ENCODE peak calls at places on chromosomes 2 and 18, in ten cellular contexts. J, R, Z, A, X, U, O, W, Q and K are unnamed samples.

GRCh38 chr2:152611458-152612231 is 105.6 kb downstream of the PRPF40A start:
- DNase-seq in R (no peak), U (no peak), X (no peak), Q (peak), W (no peak), A (no peak), J (no peak), Z (peak), O (peak), K (peak)

GRCh38 chr2:9089831-9090230 is 86.3 kb upstream of the MBOAT2 start:
- DNase-seq in Z (no peak), R (no peak), Q (peak), U (no peak), A (no peak), J (no peak), X (no peak), W (no peak), O (no peak), K (no peak)

GRCh38 chr2:150292807-150293206 is 194.7 kb downstream of the RND3 start:
- DNase-seq in A (no peak), X (no peak), J (no peak), R (no peak), Z (no peak), O (no peak), W (no peak), Q (peak), U (no peak), K (no peak)

GRCh38 chr2:241559489-241560180 is 1.1 kb downstream of the BOK start:
- DNase-seq in U (peak), O (no peak), J (peak), R (no peak), W (peak), Z (no peak), A (no peak), Q (peak), X (no peak), K (no peak)

GRCh38 chr2:12113364-12113763 is 366.9 kb downstream of the LPIN1 start:
- DNase-seq in W (no peak), A (no peak), Z (no peak), R (no peak), U (no peak), O (no peak), J (no peak), X (no peak), Q (no peak), K (no peak)

GRCh38 chr2:60527762-60528161 is 25.7 kb downstream of the BCL11A start:
- DNase-seq in O (no peak), R (no peak), Q (no peak), X (no peak), U (no peak), W (no peak), J (no peak), A (no peak), Z (no peak), K (no peak)

GRCh38 chr2:117961201-117961600 is 52.7 kb downstream of the CCDC93 start:
- DNase-seq in X (no peak), J (no peak), R (no peak), O (no peak), W (no peak), U (no peak), A (no peak), Q (no peak), Z (no peak), K (no peak)

GRCh38 chr2:216286616-216287231 is 85.6 kb downstream of the MARCHF4 start:
- DNase-seq in U (no peak), R (no peak), Z (no peak), Q (peak), O (no peak), W (no peak), J (no peak), A (no peak), X (no peak), K (no peak)

GRCh38 chr2:20217041-20217970 is 7.6 kb downstream of the SDC1 start:
- DNase-seq in X (no peak), U (no peak), J (peak), Z (no peak), W (no peak), O (no peak), R (no peak), A (no peak), Q (no peak), K (no peak)

GRCh38 chr2:134245340-134245984 is 8.4 kb upstream of the MGAT5 start:
- DNase-seq in O (no peak), Z (no peak), A (peak), W (peak), U (peak), Q (peak), R (peak), X (no peak), J (peak), K (peak)

GRCh38 chr2:25912851-25913695 is 34.8 kb upstream of the ASXL2 start:
- DNase-seq in R (no peak), X (no peak), O (no peak), Q (peak), W (no peak), J (no peak), A (no peak), Z (peak), U (peak), K (no peak)

GRCh38 chr2:17578466-17578928 is 38.0 kb downstream of the VSNL1 start:
- DNase-seq in U (no peak), Q (no peak), X (no peak), R (no peak), W (no peak), J (no peak), O (no peak), Z (no peak), A (no peak), K (no peak)

GRCh38 chr2:4763009-4763408 is 929.2 kb upstream of the SOX11 start:
- DNase-seq in Q (no peak), A (peak), U (peak), J (no peak), X (no peak), O (no peak), R (no peak), W (no peak), Z (no peak), K (no peak)

GRCh38 chr2:144707927-144708326 is 188.0 kb upstream of the ZEB2 start:
- DNase-seq in Z (no peak), X (no peak), Q (peak), W (no peak), A (no peak), O (no peak), U (no peak), J (no peak), R (no peak), K (no peak)

GRCh38 chr18:47729356-47729755 is 201.1 kb downstream of the SMAD2 start:
- DNase-seq in J (no peak), O (no peak), U (no peak), Q (no peak), X (no peak), R (no peak), A (no peak), W (no peak), Z (no peak), K (no peak)

GRCh38 chr2:222848862-222849261 is 12.0 kb upstream of the ACSL3 start:
- DNase-seq in R (no peak), J (no peak), X (no peak), U (no peak), Z (no peak), O (no peak), A (no peak), W (no peak), Q (no peak), K (no peak)

GRCh38 chr2:241111443-241111810 is 9.3 kb upstream of the MTERF4 start:
- DNase-seq in X (no peak), J (no peak), O (no peak), U (no peak), R (no peak), Q (no peak), Z (no peak), W (no peak), A (no peak), K (no peak)

GRCh38 chr2:235055891-235056516 is 104.2 kb downstream of the SH3BP4 start:
- DNase-seq in Q (peak), X (no peak), O (no peak), A (no peak), U (peak), R (no peak), J (no peak), Z (no peak), W (peak), K (no peak)

GRCh38 chr18:48725596-48725995 is 186.8 kb downstream of the CTIF start:
- DNase-seq in J (no peak), X (no peak), A (no peak), Q (no peak), Z (no peak), R (no peak), W (no peak), O (no peak), U (no peak), K (no peak)

GRCh38 chr18:1438458-1438910 is 533.8 kb downstream of the ADCYAP1 start:
- DNase-seq in X (no peak), Z (no peak), W (no peak), R (no peak), A (no peak), U (no peak), Q (no peak), O (no peak), J (no peak), K (no peak)

GRCh38 chr2:88036162-88036561 is 19.4 kb downstream of the KRCC1 start:
- DNase-seq in W (no peak), X (no peak), Q (no peak), Z (no peak), A (no peak), J (no peak), O (no peak), U (no peak), R (no peak), K (no peak)

GRCh38 chr2:111194835-111195621 is 74.3 kb downstream of the BCL2L11 start:
- DNase-seq in Z (no peak), X (no peak), A (no peak), Q (no peak), J (no peak), W (no peak), O (no peak), R (no peak), U (peak), K (no peak)

GRCh38 chr2:220775856-220776467 is 796.1 kb downstream of the EPHA4 start:
- DNase-seq in X (no peak), A (no peak), O (no peak), J (no peak), W (no peak), Z (no peak), U (peak), R (no peak), Q (no peak), K (no peak)

GRCh38 chr2:8427211-8427610 is 254.6 kb upstream of the ID2 start:
- DNase-seq in Z (no peak), A (no peak), R (no peak), W (no peak), Q (no peak), U (no peak), J (no peak), X (no peak), O (no peak), K (no peak)

GRCh38 chr2:217943379-217944321 is 59.1 kb downstream of the TNS1 start:
- DNase-seq in J (peak), R (no peak), A (peak), X (no peak), W (peak), Z (no peak), Q (peak), U (peak), O (no peak), K (no peak)

GRCh38 chr2:8821276-8822217 is 15.9 kb downstream of the KIDINS220 start:
- DNase-seq in Z (peak), U (no peak), Q (peak), X (peak), R (no peak), W (no peak), A (no peak), O (no peak), J (no peak), K (no peak)

GRCh38 chr18:5518899-5519371 is 24.9 kb downstream of the EPB41L3 start:
- DNase-seq in W (no peak), U (no peak), R (no peak), Z (no peak), Q (peak), A (no peak), X (no peak), O (no peak), J (no peak), K (no peak)

GRCh38 chr2:24912523-24912922 is 7.5 kb downstream of the ADCY3 start:
- DNase-seq in Q (no peak), W (no peak), J (no peak), U (no peak), Z (no peak), R (no peak), A (no peak), X (no peak), O (no peak), K (no peak)

GRCh38 chr2:38386831-38387230 is 9.8 kb upstream of the ATL2 start:
- DNase-seq in X (no peak), J (no peak), Z (no peak), R (no peak), U (no peak), A (no peak), Q (no peak), O (no peak), W (no peak), K (no peak)

GRCh38 chr2:25251032-25251460 is 82.7 kb upstream of the POMC start:
- DNase-seq in J (peak), W (no peak), U (peak), A (no peak), Q (no peak), O (no peak), Z (no peak), X (no peak), R (no peak), K (no peak)

GRCh38 chr2:64192080-64192479 is 47.9 kb upstream of the PELI1 start:
- DNase-seq in W (no peak), Z (no peak), R (no peak), O (no peak), A (no peak), J (no peak), U (no peak), X (no peak), Q (no peak), K (no peak)

GRCh38 chr2:134191835-134192234 is 62.0 kb upstream of the MGAT5 start:
- DNase-seq in A (no peak), R (no peak), Q (no peak), X (no peak), O (no peak), U (no peak), W (no peak), J (no peak), Z (no peak), K (no peak)

GRCh38 chr2:50433635-50434034 is 598.3 kb downstream of the NRXN1 start:
- DNase-seq in A (no peak), O (no peak), Q (no peak), Z (no peak), W (no peak), U (no peak), R (no peak), J (no peak), X (no peak), K (no peak)

GRCh38 chr18:7541835-7542234 is 25.3 kb upstream of the PTPRM start:
- DNase-seq in Q (no peak), A (no peak), W (no peak), X (no peak), J (no peak), Z (no peak), U (no peak), R (no peak), O (no peak), K (no peak)
- TF ChIP-seq CTCF in Q (no peak), A (no peak), W (no peak), X (no peak), J (no peak), Z (no peak), U (no peak), R (no peak), O (no peak), K (no peak)

GRCh38 chr2:175206866-175207265 is 25.4 kb upstream of the ATP5MC3 start:
- DNase-seq in A (no peak), W (no peak), O (no peak), R (no peak), X (no peak), Q (no peak), J (no peak), U (no peak), Z (no peak), K (no peak)

GRCh38 chr2:175205523-175205922 is 24.0 kb upstream of the ATP5MC3 start:
- DNase-seq in R (no peak), Z (no peak), O (no peak), A (no peak), Q (peak), U (no peak), J (no peak), W (no peak), X (no peak), K (no peak)

GRCh38 chr2:175207741-175208438 is 26.4 kb upstream of the ATP5MC3 start:
- DNase-seq in R (peak), J (peak), O (no peak), A (no peak), X (no peak), Z (no peak), Q (no peak), W (no peak), U (no peak), K (no peak)

GRCh38 chr2:175203621-175204496 is 22.3 kb upstream of the ATP5MC3 start:
- DNase-seq in W (peak), R (peak), A (peak), X (no peak), Z (no peak), U (peak), O (peak), J (no peak), Q (peak), K (no peak)
- TF ChIP-seq CTCF in W (peak), R (peak), A (peak), X (peak), Z (peak), U (peak), O (peak), J (peak), Q (peak), K (no peak)

GRCh38 chr18:69845588-69846506 is 101.8 kb downstream of the CD226 start:
- DNase-seq in X (no peak), Q (no peak), Z (no peak), R (no peak), W (no peak), U (no peak), A (no peak), J (no peak), O (peak), K (no peak)
- TF ChIP-seq CTCF in X (no peak), Q (no peak), Z (no peak), R (no peak), W (no peak), U (no peak), A (no peak), J (no peak), O (no peak), K (no peak)

DNA sequence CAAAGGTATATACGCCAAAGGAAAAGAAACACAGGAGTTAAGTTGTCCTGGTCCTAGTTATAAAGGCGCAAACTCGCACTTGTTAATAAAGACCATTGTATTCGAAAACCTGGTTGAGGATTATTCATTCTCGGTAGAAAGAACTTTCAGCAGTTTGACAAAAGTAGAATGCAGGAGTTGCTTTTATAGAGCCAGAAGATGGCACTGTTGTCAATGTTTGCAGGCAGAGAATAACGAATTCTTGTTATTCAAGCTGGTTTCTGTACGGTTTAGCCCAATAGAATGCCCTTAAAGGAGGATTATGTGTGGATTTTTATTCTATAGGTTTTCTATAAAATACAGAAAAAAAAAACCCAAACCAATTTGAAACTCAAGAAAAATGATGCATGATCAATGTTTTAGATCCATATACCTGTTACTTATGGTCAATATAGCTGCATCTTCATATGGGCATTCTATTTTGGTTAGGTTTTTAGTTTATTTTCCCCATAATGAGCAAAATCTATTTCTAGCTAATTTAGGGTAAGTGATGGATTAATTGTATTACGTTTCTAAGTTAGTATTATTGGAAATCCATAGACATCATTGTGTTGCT is 510.3 kb downstream of the PLCL1 start:
- DNase-seq in A (no peak), J (no peak), R (no peak), Q (peak), W (no peak), O (peak), Z (peak), X (no peak), U (peak), K (no peak)
- TF ChIP-seq CTCF in A (peak), J (peak), R (peak), Q (peak), W (peak), O (peak), Z (peak), X (peak), U (peak), K (no peak)

GRCh38 chr2:200618590-200619021 is 32.8 kb downstream of the AOX1 start:
- DNase-seq in O (no peak), A (no peak), U (peak), W (no peak), J (no peak), R (no peak), Z (peak), X (no peak), Q (peak), K (no peak)
- TF ChIP-seq CTCF in O (peak), A (no peak), U (peak), W (peak), J (peak), R (no peak), Z (peak), X (peak), Q (peak), K (no peak)

DNA sequence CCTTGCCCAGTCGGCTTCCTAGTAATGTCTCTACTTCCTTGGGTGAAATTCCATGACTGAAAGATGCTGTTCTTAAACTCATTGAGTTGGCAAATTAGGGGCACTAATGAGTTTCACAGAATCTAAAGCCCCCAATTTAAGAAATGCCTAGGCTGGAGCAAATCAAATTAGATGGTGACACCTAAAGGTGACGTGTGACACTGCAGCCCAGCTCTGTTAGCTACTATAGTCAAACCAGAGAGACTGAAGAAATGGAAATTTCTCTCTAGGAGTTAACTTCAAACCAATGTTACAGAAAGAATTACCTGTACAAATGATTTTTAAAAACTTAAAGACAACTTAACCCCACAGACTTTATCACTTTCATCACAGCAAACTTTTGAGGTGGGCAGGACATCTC is 37.2 kb downstream of the LCT start:
- DNase-seq in Q (no peak), W (no peak), J (no peak), Z (no peak), X (no peak), O (no peak), R (no peak), A (no peak), U (no peak), K (no peak)
- TF ChIP-seq CTCF in Q (no peak), W (no peak), J (no peak), Z (no peak), X (no peak), O (no peak), R (no peak), A (peak), U (peak), K (no peak)

GRCh38 chr2:224039080-224039769 is at the start of gene SERPINE2:
- DNase-seq in X (no peak), R (peak), J (peak), A (peak), O (no peak), U (peak), Z (peak), Q (peak), W (peak), K (peak)
- TF ChIP-seq CTCF in X (peak), R (no peak), J (peak), A (peak), O (peak), U (peak), Z (peak), Q (peak), W (peak), K (no peak)

GRCh38 chr2:46294185-46294836 is 2.9 kb upstream of the EPAS1 start:
- DNase-seq in O (no peak), Q (peak), X (no peak), A (no peak), J (no peak), R (no peak), U (peak), W (peak), Z (no peak), K (no peak)
- TF ChIP-seq CTCF in O (peak), Q (peak), X (peak), A (peak), J (peak), R (no peak), U (peak), W (peak), Z (peak), K (no peak)